ENCODE peak calls at places on chromosomes 2 and 18, in five cellular contexts. E, Y, P, Z and N are unnamed samples.

GRCh38 chr2:10430886-10431622 is 17.1 kb downstream of the ODC1 start:
- DNase-seq in E (no peak), Y (no peak), P (no peak), Z (no peak), N (no peak)

GRCh38 chr2:23926289-23926749 is 604 bp downstream of the ATAD2B start:
- DNase-seq in E (no peak), Y (peak), P (no peak), Z (no peak), N (peak)

GRCh38 chr2:219496781-219497494 is 1.8 kb upstream of the GMPPA start:
- DNase-seq in E (no peak), Y (no peak), P (no peak), Z (no peak), N (no peak)

GRCh38 chr2:46066591-46066990 is 230.6 kb upstream of the EPAS1 start:
- DNase-seq in E (no peak), Y (no peak), P (no peak), Z (no peak), N (no peak)

GRCh38 chr2:41937464-41937861 is 110.4 kb upstream of the PKDCC start:
- DNase-seq in E (no peak), Y (no peak), P (no peak), Z (no peak), N (no peak)

GRCh38 chr2:220935789-220936321 is 636.2 kb downstream of the EPHA4 start:
- DNase-seq in E (no peak), Y (no peak), P (no peak), Z (no peak), N (no peak)

GRCh38 chr18:57581301-57581934 is 5.1 kb downstream of the FECH start:
- DNase-seq in E (no peak), Y (no peak), P (no peak), Z (no peak), N (peak)

GRCh38 chr2:227414846-227415245 is 27.1 kb upstream of the SCYGR1 start:
- DNase-seq in E (no peak), Y (no peak), P (no peak), Z (no peak), N (no peak)

GRCh38 chr2:158211516-158211915 is 109.8 kb downstream of the UPP2 start:
- DNase-seq in E (no peak), Y (no peak), P (no peak), Z (no peak), N (no peak)

GRCh38 chr2:234467289-234467688 is 29.6 kb downstream of the ARL4C start:
- DNase-seq in E (no peak), Y (no peak), P (peak), Z (no peak), N (no peak)

GRCh38 chr18:59008302-59008974 is 131.2 kb upstream of the SEC11C start:
- DNase-seq in E (no peak), Y (no peak), P (no peak), Z (no peak), N (no peak)

GRCh38 chr18:61602836-61603235 is 269.6 kb downstream of the CDH20 start:
- DNase-seq in E (no peak), Y (no peak), P (no peak), Z (no peak), N (no peak)

GRCh38 chr2:212863185-212863588 is 288.2 kb downstream of the IKZF2 start:
- DNase-seq in E (peak), Y (no peak), P (no peak), Z (no peak), N (peak)